ENCODE peak calls at places on chromosomes 5 and 9, in seven cellular contexts. D, M, Z, A, P, W and R are unnamed samples.

GRCh38 chr5:173925449-173926071 is 37.4 kb downstream of the CPEB4 start:
- DNase-seq in P (no peak), W (no peak), A (no peak), M (peak), D (peak), Z (peak), R (no peak)

GRCh38 chr5:68046445-68046844 is 169.1 kb upstream of the PIK3R1 start:
- DNase-seq in D (peak), W (no peak), A (no peak), P (no peak), M (no peak), Z (peak), R (no peak)

GRCh38 chr5:12691330-12691729 is 787.1 kb upstream of the CTNND2 start:
- DNase-seq in Z (no peak), W (no peak), M (no peak), A (no peak), D (no peak), P (no peak), R (no peak)

GRCh38 chr5:110625376-110625999 is 101.0 kb downstream of the TMEM232 start:
- DNase-seq in D (peak), W (no peak), P (no peak), A (no peak), M (no peak), Z (peak), R (no peak)

GRCh38 chr5:177425196-177425800 is 1.2 kb upstream of the GRK6 start:
- DNase-seq in W (no peak), D (no peak), A (no peak), Z (no peak), M (no peak), P (no peak), R (no peak)

GRCh38 chr5:133941456-133942196 is 26.8 kb downstream of the C5orf15 start:
- DNase-seq in Z (no peak), W (no peak), M (no peak), A (peak), P (no peak), D (no peak), R (no peak)

GRCh38 chr5:79346420-79346824 is 110.5 kb downstream of the JMY start:
- DNase-seq in D (peak), Z (peak), W (no peak), A (no peak), P (no peak), M (no peak), R (no peak)

GRCh38 chr9:93130861-93131481 is 3.1 kb downstream of the NINJ1 start:
- DNase-seq in A (no peak), D (no peak), P (peak), W (peak), M (no peak), Z (no peak), R (no peak)

GRCh38 chr5:141657937-141658545 is 6.8 kb upstream of the FCHSD1 start:
- DNase-seq in A (no peak), W (no peak), D (peak), Z (peak), P (no peak), M (no peak), R (no peak)

GRCh38 chr9:100595391-100596199 is 17.7 kb downstream of the CAVIN4 start:
- DNase-seq in M (no peak), Z (peak), W (no peak), A (no peak), P (no peak), D (peak), R (no peak)

GRCh38 chr5:103562453-103563157 is at the start of gene NUDT12:
- DNase-seq in Z (peak), P (peak), D (peak), W (peak), A (peak), M (peak), R (no peak)

GRCh38 chr5:72137826-72138409 is 30.6 kb downstream of the MAP1B start:
- DNase-seq in P (no peak), Z (peak), W (no peak), A (no peak), M (no peak), D (no peak), R (no peak)

GRCh38 chr5:109898547-109899544 is 209.1 kb downstream of the MAN2A1 start:
- DNase-seq in Z (no peak), W (no peak), M (no peak), A (no peak), P (no peak), D (no peak), R (no peak)

GRCh38 chr9:123420560-123421210 is 64.7 kb downstream of the CRB2 start:
- DNase-seq in Z (no peak), P (peak), D (no peak), W (no peak), A (no peak), M (no peak), R (no peak)

GRCh38 chr9:133505901-133506652 is 18.7 kb downstream of the MYMK start:
- DNase-seq in M (peak), P (no peak), D (no peak), Z (no peak), A (no peak), W (peak), R (no peak)

GRCh38 chr9:85949591-85950335 is 8.8 kb downstream of the NAA35 start:
- DNase-seq in Z (no peak), D (no peak), M (no peak), A (no peak), W (no peak), P (no peak), R (no peak)

GRCh38 chr5:76153271-76153670 is 70.1 kb downstream of the SV2C start:
- DNase-seq in D (no peak), P (no peak), A (no peak), W (no peak), M (no peak), Z (no peak), R (no peak)

DNA sequence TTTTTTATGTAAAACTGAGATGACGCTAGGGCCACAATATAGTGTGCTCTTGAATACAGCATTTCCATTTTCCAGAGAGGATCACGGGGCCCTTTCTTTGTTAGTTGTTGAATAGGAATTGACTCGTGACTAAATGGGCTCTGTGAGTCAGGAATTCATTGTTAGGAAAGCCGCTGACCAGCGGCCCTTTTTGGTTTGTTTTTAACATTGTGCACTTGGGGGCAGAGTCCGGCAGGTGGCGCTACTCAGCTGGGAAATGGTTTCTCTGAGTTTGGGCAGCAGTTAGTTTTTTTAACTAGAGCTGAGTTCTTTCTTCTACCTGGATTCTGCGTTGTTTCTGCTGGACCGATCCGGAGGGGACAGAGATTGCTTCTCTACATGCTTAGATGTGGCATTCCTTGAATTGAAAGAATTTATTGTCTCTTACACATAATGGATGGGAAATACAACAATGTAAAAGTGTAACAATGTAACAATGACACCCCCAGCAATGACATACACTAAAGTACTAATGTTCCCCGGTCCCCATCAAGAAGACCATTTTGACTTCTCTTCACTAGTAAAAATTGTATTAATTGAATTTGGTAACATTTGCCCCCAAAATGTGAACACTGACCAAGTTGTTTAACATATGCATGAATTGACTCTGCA is 760.0 kb downstream of the TAF11L14 start:
- DNase-seq in W (no peak), M (no peak), Z (no peak), P (no peak), A (peak), D (peak), R (no peak)
- TF ChIP-seq POLR2A in W (no peak), M (no peak), Z (no peak), P (no peak), A (no peak), D (no peak), R (no peak)

GRCh38 chr9:16241231-16241630 is 629.2 kb downstream of the BNC2 start:
- DNase-seq in Z (no peak), D (peak), P (no peak), W (no peak), A (no peak), M (no peak), R (no peak)
- TF ChIP-seq CTCF in Z (no peak), D (no peak), P (no peak), W (no peak), A (no peak), M (no peak), R (no peak)

GRCh38 chr9:131092548-131093440 is 3.5 kb upstream of the AIF1L start:
- DNase-seq in W (no peak), P (no peak), A (no peak), M (no peak), D (no peak), Z (no peak), R (no peak)
- H3K27ac ChIP-seq in W (no peak), P (no peak), A (no peak), M (no peak), D (no peak), Z (no peak), R (no peak)

GRCh38 chr5:157275403-157275802 is 9.5 kb downstream of the CYFIP2 start:
- DNase-seq in M (no peak), D (no peak), Z (no peak), A (no peak), P (no peak), W (no peak), R (no peak)

GRCh38 chr5:157273131-157273556 is 7.2 kb downstream of the CYFIP2 start:
- DNase-seq in D (no peak), P (no peak), A (no peak), Z (no peak), W (no peak), M (no peak), R (no peak)

GRCh38 chr5:157269165-157269671 is 3.3 kb downstream of the CYFIP2 start:
- DNase-seq in P (no peak), D (no peak), Z (no peak), A (no peak), M (no peak), W (no peak), R (no peak)

GRCh38 chr5:157269763-157270272 is 3.9 kb downstream of the CYFIP2 start:
- DNase-seq in P (no peak), D (no peak), M (no peak), Z (no peak), A (no peak), W (no peak), R (no peak)

GRCh38 chr5:157271740-157272271 is 5.9 kb downstream of the CYFIP2 start:
- DNase-seq in M (no peak), D (no peak), W (no peak), A (no peak), Z (no peak), P (no peak), R (no peak)
- TF ChIP-seq POLR2A in M (no peak), D (no peak), W (no peak), A (no peak), Z (no peak), P (no peak), R (no peak)

GRCh38 chr5:140294753-140295152 is 8.1 kb downstream of the PFDN1 start:
- DNase-seq in Z (no peak), P (no peak), A (no peak), W (no peak), D (no peak), M (no peak), R (no peak)

GRCh38 chr5:140293091-140293996 is 9.6 kb downstream of the PFDN1 start:
- DNase-seq in A (no peak), D (no peak), P (no peak), M (no peak), W (no peak), Z (no peak), R (no peak)

GRCh38 chr5:140297283-140297682 is 5.6 kb downstream of the PFDN1 start:
- DNase-seq in A (no peak), W (no peak), Z (no peak), P (no peak), D (no peak), M (no peak), R (no peak)

GRCh38 chr5:140296289-140296688 is 6.6 kb downstream of the PFDN1 start:
- DNase-seq in D (no peak), W (no peak), A (no peak), P (no peak), M (no peak), Z (no peak), R (no peak)

DNA sequence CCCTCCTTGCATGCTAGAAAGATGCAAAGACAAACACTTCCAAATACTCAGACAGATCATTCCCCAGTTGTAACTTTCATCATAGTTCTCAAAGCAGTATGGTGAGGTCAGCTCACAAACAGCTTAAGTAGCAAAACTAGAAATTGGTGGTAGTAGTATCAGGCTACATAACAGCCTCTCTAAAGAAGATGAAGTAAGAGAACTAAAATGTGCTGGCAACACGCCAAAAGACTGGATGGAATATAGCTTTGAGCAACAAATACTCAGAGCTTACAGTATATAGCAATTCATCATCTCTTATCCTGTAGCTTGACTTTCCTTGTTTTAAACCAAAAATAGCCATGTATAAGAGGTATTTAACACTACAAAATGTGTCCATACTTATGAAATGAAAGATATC is 7.5 kb downstream of the PFDN1 start:
- DNase-seq in A (no peak), Z (no peak), M (peak), W (peak), P (peak), D (peak), R (no peak)
- TF ChIP-seq CTCF in A (no peak), Z (no peak), M (no peak), W (no peak), P (no peak), D (no peak), R (no peak)

GRCh38 chr5:116011046-116011445 is 21.2 kb upstream of the ARL14EPL start:
- DNase-seq in A (no peak), W (no peak), M (no peak), Z (no peak), P (no peak), D (no peak), R (no peak)

GRCh38 chr5:116013931-116014330 is 18.3 kb upstream of the ARL14EPL start:
- DNase-seq in A (no peak), P (no peak), W (no peak), D (no peak), Z (no peak), M (no peak), R (no peak)

GRCh38 chr5:116013207-116013777 is 19.0 kb upstream of the ARL14EPL start:
- DNase-seq in D (no peak), A (no peak), Z (no peak), M (no peak), P (no peak), W (no peak), R (no peak)

GRCh38 chr5:116004248-116004647 is 28.0 kb upstream of the ARL14EPL start:
- DNase-seq in M (no peak), W (no peak), Z (no peak), D (no peak), P (no peak), A (no peak), R (no peak)

GRCh38 chr5:116009806-116010205 is 22.5 kb upstream of the ARL14EPL start:
- DNase-seq in M (no peak), Z (no peak), A (no peak), D (no peak), W (no peak), P (no peak), R (no peak)
- H3K27ac ChIP-seq in M (no peak), Z (no peak), A (no peak), D (no peak), W (no peak), P (no peak), R (no peak)

DNA sequence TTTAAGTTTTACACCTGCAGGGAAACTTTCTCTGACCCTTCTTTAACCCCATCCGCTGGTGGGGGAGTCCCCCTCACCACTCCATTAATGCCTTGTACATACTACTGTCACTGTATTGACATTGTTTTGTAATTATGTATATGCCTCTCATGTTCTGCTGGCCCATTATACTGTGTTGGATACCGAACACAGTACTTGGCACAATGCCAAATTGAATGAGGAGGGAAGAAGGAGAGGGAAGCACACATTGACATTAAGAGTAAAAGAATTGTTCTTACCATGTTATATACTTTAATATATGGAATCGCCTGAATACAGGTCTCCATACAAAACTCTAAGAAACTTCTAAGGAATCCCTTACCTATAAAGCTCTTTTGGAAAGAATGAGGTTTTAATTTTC is 73.6 kb upstream of the GRHPR start:
- DNase-seq in M (no peak), P (no peak), Z (no peak), D (no peak), W (no peak), A (no peak), R (no peak)
- TF ChIP-seq POLR2A in M (no peak), P (no peak), Z (no peak), D (no peak), W (no peak), A (no peak), R (no peak)